ENCODE peak calls at places on chromosomes 2 and 18, in nine cellular contexts. U is memory B cell, I is AG10803, S is cerebellum, T is Caki2, O is ELR, E is KG1, C is nephron progenitor cell, M is foreskin keratinocyte. Q is an unnamed sample.
A peak's percentile ranks its signal among the peaks of the same experiment; 100 is the strongest.

GRCh38 chr2:174666786-174667369 is 69.3 kb upstream of the WIPF1 start:
- DNase-seq in T (no peak), S (no peak), M (no peak), I (no peak), E (no peak), C (no peak), O (no peak), U (no peak), Q (no peak)

GRCh38 chr2:26580151-26580550 is 61.0 kb downstream of the CIB4 start:
- DNase-seq in O (no peak), U (no peak), C (no peak), T (no peak), E (no peak), M (no peak), I (no peak), S (no peak), Q (no peak)

GRCh38 chr18:75248426-75249191 is 38.0 kb downstream of the TSHZ1 start:
- DNase-seq in C (no peak), U (no peak), M (no peak), T (no peak), I (no peak), S (peak; percentile 32), E (no peak), O (no peak), Q (no peak)

GRCh38 chr2:124563415-124563814 is 538.3 kb downstream of the CNTNAP5 start:
- DNase-seq in T (no peak), C (no peak), O (no peak), I (no peak), E (no peak), M (no peak), U (no peak), S (no peak), Q (no peak)

GRCh38 chr2:233553366-233553765 is 13.2 kb downstream of the USP40 start:
- DNase-seq in C (no peak), O (no peak), U (no peak), E (no peak), S (no peak), I (no peak), T (no peak), M (no peak), Q (no peak)

GRCh38 chr2:8644605-8645175 is 37.2 kb upstream of the ID2 start:
- DNase-seq in O (no peak), M (no peak), U (no peak), C (no peak), E (no peak), I (peak; percentile 8), S (no peak), T (no peak), Q (no peak)

GRCh38 chr2:47654790-47655562 is 128.0 kb upstream of the MSH6 start:
- DNase-seq in C (no peak), T (no peak), S (no peak), E (no peak), I (no peak), O (peak; percentile 49), M (peak; percentile 66), U (peak; percentile 38), Q (no peak)

GRCh38 chr2:42787424-42787787 is 5.0 kb downstream of the HAAO start:
- DNase-seq in T (no peak), M (no peak), U (no peak), E (no peak), S (no peak), I (no peak), O (no peak), C (no peak), Q (no peak)

GRCh38 chr2:232420463-232421188 is 14.0 kb downstream of the ALPG start:
- DNase-seq in I (no peak), C (peak; percentile 71), T (no peak), M (no peak), S (no peak), E (no peak), U (no peak), O (no peak), Q (no peak)

GRCh38 chr18:46915800-46916550 is 1.3 kb downstream of the PIAS2 start:
- DNase-seq in M (peak; percentile 15), U (no peak), S (peak; percentile 16), E (no peak), O (peak; percentile 10), T (no peak), I (no peak), C (no peak), Q (no peak)

GRCh38 chr2:219687266-219687665 is 59.8 kb downstream of the SLC4A3 start:
- DNase-seq in T (no peak), M (peak; percentile 73), S (no peak), E (no peak), U (no peak), I (peak; percentile 72), C (no peak), O (peak; percentile 67), Q (no peak)

GRCh38 chr2:64888591-64889309 is 100.4 kb upstream of the SLC1A4 start:
- DNase-seq in S (no peak), U (no peak), T (no peak), O (peak; percentile 71), C (no peak), M (peak; percentile 72), I (peak; percentile 62), E (no peak), Q (no peak)

GRCh38 chr2:128311216-128311754 is 7.4 kb downstream of the HS6ST1 start:
- DNase-seq in E (no peak), O (no peak), M (no peak), I (no peak), S (no peak), U (no peak), T (no peak), C (no peak), Q (no peak)

GRCh38 chr2:32484907-32485306 is 128.1 kb downstream of the BIRC6 start:
- DNase-seq in S (no peak), C (no peak), O (peak; percentile 89), M (peak; percentile 96), T (peak; percentile 67), E (no peak), U (no peak), I (peak; percentile 97), Q (no peak)

GRCh38 chr2:240369725-240370585 is 65.5 kb upstream of the GPC1 start:
- DNase-seq in O (peak; percentile 89), T (peak; percentile 73), C (no peak), E (no peak), I (peak; percentile 95), M (peak; percentile 95), U (no peak), S (peak; percentile 42), Q (no peak)

GRCh38 chr2:17590342-17590911 is 49.9 kb downstream of the VSNL1 start:
- DNase-seq in T (no peak), O (no peak), M (peak; percentile 95), I (no peak), E (no peak), U (no peak), S (no peak), C (no peak), Q (no peak)

GRCh38 chr2:71101656-71102055 is 28.4 kb downstream of the MCEE start:
- DNase-seq in C (no peak), E (no peak), M (peak; percentile 88), U (no peak), I (peak; percentile 87), S (no peak), O (peak; percentile 38), T (no peak), Q (no peak)

GRCh38 chr2:235854276-235854675 is 313.9 kb downstream of the GBX2 start:
- DNase-seq in U (no peak), I (no peak), C (no peak), O (no peak), S (peak; percentile 85), M (no peak), E (no peak), T (no peak), Q (no peak)

GRCh38 chr2:236334122-236334876 is 70.1 kb upstream of the ASB18 start:
- DNase-seq in C (no peak), E (no peak), S (no peak), U (no peak), I (no peak), T (no peak), M (no peak), O (no peak), Q (no peak)

GRCh38 chr2:23436346-23437099 is 51.5 kb downstream of the KLHL29 start:
- DNase-seq in U (no peak), T (no peak), M (peak; percentile 69), S (no peak), C (no peak), I (peak; percentile 51), O (no peak), E (no peak), Q (peak; percentile 15)

GRCh38 chr2:166494140-166494544 is at the start of gene SCN7A:
- DNase-seq in T (no peak), E (no peak), C (peak; percentile 80), U (no peak), O (peak; percentile 26), S (no peak), M (no peak), I (peak; percentile 2), Q (no peak)

GRCh38 chr2:182920631-182921056 is 54.2 kb upstream of the FRZB start:
- DNase-seq in O (no peak), E (no peak), T (no peak), S (no peak), U (no peak), I (no peak), C (no peak), M (no peak), Q (no peak)

GRCh38 chr2:98985905-98986666 is 50.1 kb upstream of the CRACDL start:
- DNase-seq in T (no peak), O (no peak), S (no peak), C (no peak), I (no peak), U (no peak), M (peak; percentile 53), E (no peak), Q (no peak)

Q was measured in activated CD4-positive, alpha-beta T cell treated with anti-CD3 and anti-CD28 coated beads for 1 hour.